ENCODE peak calls at places on chromosomes 3 and 15, in ten cellular contexts. P is body of pancreas, Z is endodermal cell, F is MM.1S, I is RWPE1, E is breast epithelium, U is fibroblast of lung, J is GM12864, M is OCI-LY7, D is GM10248. O is an unnamed sample.

GRCh38 chr3:160460033-160460432 is 10.4 kb upstream of the TRIM59 start:
- DNase-seq in P (no peak), Z (no peak), F (no peak), I (no peak), E (no peak), U (no peak), J (no peak), M (no peak), D (no peak), O (no peak)

GRCh38 chr15:88981244-88982215 is 68.4 kb upstream of the MFGE8 start:
- DNase-seq in P (no peak), Z (no peak), F (no peak), I (no peak), E (no peak), U (peak), J (no peak), M (no peak), D (no peak), O (peak)

GRCh38 chr15:67146875-67147381 is 81.5 kb downstream of the SMAD3 start:
- DNase-seq in P (no peak), Z (peak), F (no peak), I (peak), E (no peak), U (peak), J (no peak), M (no peak), D (no peak), O (peak)

GRCh38 chr3:39138804-39139415 is 14.5 kb downstream of the CSRNP1 start:
- DNase-seq in P (peak), Z (peak), F (no peak), I (no peak), E (peak), U (peak), J (no peak), M (no peak), D (no peak), O (peak)

GRCh38 chr3:53261712-53262111 is 5.9 kb upstream of the TKT start:
- DNase-seq in P (no peak), Z (no peak), F (no peak), I (peak), E (no peak), U (no peak), J (no peak), M (no peak), D (no peak), O (no peak)

GRCh38 chr3:6526321-6526720 is 334.6 kb upstream of the GRM7 start:
- DNase-seq in P (no peak), Z (no peak), F (no peak), I (no peak), E (no peak), U (no peak), J (no peak), M (no peak), D (no peak), O (no peak)

GRCh38 chr15:39579487-39580116 is 1.3 kb upstream of the THBS1 start:
- DNase-seq in P (peak), Z (peak), F (no peak), I (peak), E (peak), U (peak), J (no peak), M (no peak), D (no peak), O (peak)

GRCh38 chr15:45402955-45403892 is 24.9 kb upstream of the GATM start:
- DNase-seq in P (peak), Z (peak), F (peak), I (peak), E (no peak), U (peak), J (no peak), M (peak), D (peak), O (peak)

GRCh38 chr3:194870394-194871110 is 184.9 kb downstream of the FAM43A start:
- DNase-seq in P (no peak), Z (no peak), F (no peak), I (peak), E (peak), U (peak), J (no peak), M (no peak), D (no peak), O (peak)

GRCh38 chr3:16770021-16770420 is 114.7 kb upstream of the PLCL2 start:
- DNase-seq in P (no peak), Z (no peak), F (no peak), I (no peak), E (no peak), U (peak), J (no peak), M (no peak), D (no peak), O (peak)

GRCh38 chr3:123722021-123722420 is 137.2 kb upstream of the HACD2 start:
- DNase-seq in P (no peak), Z (no peak), F (no peak), I (no peak), E (peak), U (no peak), J (no peak), M (no peak), D (no peak), O (no peak)

GRCh38 chr3:184040010-184040409 is 8.5 kb downstream of the HTR3D start:
- DNase-seq in P (peak), Z (peak), F (no peak), I (no peak), E (no peak), U (no peak), J (no peak), M (no peak), D (no peak), O (no peak)

GRCh38 chr15:80436511-80437307 is 32.5 kb downstream of the ARNT2 start:
- DNase-seq in P (no peak), Z (no peak), F (no peak), I (peak), E (no peak), U (peak), J (no peak), M (no peak), D (no peak), O (peak)

GRCh38 chr15:37045241-37045640 is 55.1 kb downstream of the MEIS2 start:
- DNase-seq in P (no peak), Z (no peak), F (no peak), I (no peak), E (no peak), U (no peak), J (no peak), M (no peak), D (no peak), O (no peak)

GRCh38 chr3:114519415-114519814 is 225.6 kb downstream of the TIGIT start:
- DNase-seq in P (peak), Z (peak), F (no peak), I (peak), E (no peak), U (peak), J (peak), M (no peak), D (peak), O (peak)

GRCh38 chr15:80325206-80325605 is 73.2 kb upstream of the CTXND1 start:
- DNase-seq in P (no peak), Z (no peak), F (peak), I (no peak), E (no peak), U (no peak), J (no peak), M (no peak), D (no peak), O (no peak)

GRCh38 chr15:101439920-101440319 is 49.6 kb downstream of the PCSK6 start:
- DNase-seq in P (peak), Z (no peak), F (no peak), I (peak), E (peak), U (peak), J (no peak), M (no peak), D (no peak), O (no peak)

GRCh38 chr15:75107509-75107904 is 84.1 kb downstream of the PPCDC start:
- DNase-seq in P (no peak), Z (no peak), F (no peak), I (no peak), E (no peak), U (no peak), J (no peak), M (no peak), D (no peak), O (no peak)

GRCh38 chr3:140636452-140637138 is 41.3 kb upstream of the TRIM42 start:
- DNase-seq in P (no peak), Z (no peak), F (no peak), I (peak), E (no peak), U (peak), J (no peak), M (no peak), D (no peak), O (no peak)

GRCh38 chr3:139935866-139936817 is 1.2 kb downstream of the CLSTN2 start:
- DNase-seq in P (peak), Z (peak), F (no peak), I (peak), E (no peak), U (peak), J (no peak), M (no peak), D (peak), O (peak)

GRCh38 chr15:80777137-80777536 is 2.0 kb upstream of the CEMIP start:
- DNase-seq in P (no peak), Z (no peak), F (no peak), I (peak), E (no peak), U (peak), J (no peak), M (no peak), D (no peak), O (peak)

GRCh38 chr3:46375814-46376213 is 5.1 kb downstream of the CCR5 start:
- DNase-seq in P (no peak), Z (no peak), F (peak), I (no peak), E (no peak), U (no peak), J (no peak), M (no peak), D (no peak), O (no peak)

GRCh38 chr3:124063168-124063909 is 71.4 kb upstream of the ROPN1 start:
- DNase-seq in P (no peak), Z (no peak), F (no peak), I (no peak), E (no peak), U (peak), J (no peak), M (no peak), D (no peak), O (peak)

GRCh38 chr3:121295966-121296365 is 249.8 kb downstream of the POLQ start:
- DNase-seq in P (no peak), Z (no peak), F (no peak), I (peak), E (no peak), U (peak), J (no peak), M (no peak), D (no peak), O (no peak)

GRCh38 chr15:69579950-69580618 is 127.5 kb downstream of the RPLP1 start:
- DNase-seq in P (no peak), Z (no peak), F (no peak), I (no peak), E (no peak), U (no peak), J (no peak), M (no peak), D (no peak), O (no peak)

GRCh38 chr15:61621146-61621545 is 392.0 kb upstream of the RORA start:
- DNase-seq in P (peak), Z (peak), F (peak), I (peak), E (peak), U (no peak), J (no peak), M (peak), D (no peak), O (no peak)

GRCh38 chr3:15121936-15122335 is 23.0 kb upstream of the RBSN start:
- DNase-seq in P (no peak), Z (no peak), F (no peak), I (no peak), E (no peak), U (no peak), J (no peak), M (no peak), D (no peak), O (no peak)

GRCh38 chr3:69330891-69331400 is 54.9 kb downstream of the FRMD4B start:
- DNase-seq in P (no peak), Z (no peak), F (no peak), I (no peak), E (no peak), U (no peak), J (no peak), M (no peak), D (no peak), O (no peak)

GRCh38 chr3:7821858-7822257 is 679.8 kb upstream of the LMCD1 start:
- DNase-seq in P (no peak), Z (no peak), F (no peak), I (no peak), E (no peak), U (no peak), J (no peak), M (no peak), D (no peak), O (no peak)

GRCh38 chr15:25243800-25244097 is 195.1 kb downstream of the UBE3A start:
- DNase-seq in P (peak), Z (no peak), F (no peak), I (no peak), E (peak), U (no peak), J (no peak), M (no peak), D (no peak), O (no peak)

GRCh38 chr3:177589041-177589650 is 391.9 kb upstream of the TBL1XR1 start:
- DNase-seq in P (no peak), Z (no peak), F (no peak), I (no peak), E (no peak), U (peak), J (no peak), M (no peak), D (no peak), O (peak)

GRCh38 chr3:140850210-140850955 is 91.3 kb upstream of the SLC25A36 start:
- DNase-seq in P (no peak), Z (no peak), F (no peak), I (peak), E (no peak), U (peak), J (no peak), M (peak), D (no peak), O (no peak)

GRCh38 chr3:23242106-23242505 is 39.0 kb downstream of the UBE2E2 start:
- DNase-seq in P (no peak), Z (no peak), F (no peak), I (peak), E (no peak), U (no peak), J (no peak), M (no peak), D (no peak), O (no peak)

GRCh38 chr15:48913141-48913540 is 35.2 kb downstream of the EID1 start:
- DNase-seq in P (no peak), Z (no peak), F (no peak), I (no peak), E (no peak), U (peak), J (no peak), M (no peak), D (no peak), O (no peak)

GRCh38 chr15:48914717-48915116 is 36.8 kb downstream of the EID1 start:
- DNase-seq in P (no peak), Z (no peak), F (no peak), I (no peak), E (no peak), U (no peak), J (no peak), M (no peak), D (no peak), O (no peak)
- TF ChIP-seq CTCF in P (no peak), Z (peak), F (no peak), I (no peak), E (no peak), U (no peak), J (no peak), M (peak), D (no peak), O (no peak)

GRCh38 chr3:122306622-122306953 is 18.5 kb upstream of the CSTA start:
- DNase-seq in P (no peak), Z (no peak), F (no peak), I (no peak), E (no peak), U (no peak), J (no peak), M (no peak), D (no peak), O (no peak)

GRCh38 chr3:122307987-122308386 is 17.1 kb upstream of the CSTA start:
- DNase-seq in P (no peak), Z (no peak), F (no peak), I (no peak), E (no peak), U (no peak), J (no peak), M (no peak), D (no peak), O (no peak)

GRCh38 chr3:122310361-122310760 is 14.7 kb upstream of the CSTA start:
- DNase-seq in P (peak), Z (no peak), F (no peak), I (peak), E (no peak), U (no peak), J (no peak), M (no peak), D (no peak), O (no peak)

GRCh38 chr3:122307288-122307687 is 17.8 kb upstream of the CSTA start:
- DNase-seq in P (no peak), Z (no peak), F (no peak), I (no peak), E (no peak), U (no peak), J (no peak), M (no peak), D (no peak), O (no peak)

DNA sequence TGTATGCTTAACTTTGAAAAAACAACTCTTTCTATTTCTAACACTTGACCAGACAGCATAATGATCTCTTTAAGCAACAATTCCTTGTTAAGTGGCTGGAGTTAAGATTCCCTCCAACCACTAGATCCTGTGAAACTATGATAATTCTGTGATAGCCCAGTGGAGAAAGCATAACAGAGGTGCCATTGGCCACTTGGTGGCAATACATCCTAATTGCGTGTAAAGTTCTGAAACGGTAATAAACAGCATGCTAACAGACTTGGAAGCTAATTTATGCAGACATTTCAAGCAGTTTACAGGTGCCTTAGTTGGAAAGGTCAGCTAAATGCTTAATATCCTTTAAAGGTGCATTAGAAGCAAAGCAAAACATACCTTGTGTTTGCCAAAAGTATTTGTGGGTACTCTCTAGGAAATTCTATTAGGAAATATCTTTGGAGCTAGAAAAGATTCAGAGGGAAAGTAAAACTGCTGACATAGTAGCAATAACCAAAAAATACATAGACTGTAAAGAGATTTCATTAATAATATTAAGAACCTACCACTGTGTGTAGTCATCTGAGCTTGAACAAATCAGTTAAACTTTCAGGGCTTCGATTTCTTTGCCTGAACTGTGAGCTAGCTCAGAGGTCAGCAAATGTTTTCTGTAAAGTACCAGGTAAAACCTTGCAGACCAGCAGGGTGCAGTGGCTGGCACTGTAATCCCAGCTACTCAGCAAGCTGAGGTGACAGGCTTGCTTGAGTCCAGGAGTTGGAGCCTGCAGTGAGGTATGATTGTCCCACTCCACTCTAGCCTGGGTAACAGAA is 19.0 kb upstream of the CSTA start:
- DNase-seq in P (peak), Z (peak), F (no peak), I (peak), E (no peak), U (peak), J (no peak), M (peak), D (no peak), O (no peak)
- TF ChIP-seq CTCF in P (peak), Z (peak), F (peak), I (peak), E (peak), U (no peak), J (peak), M (peak), D (peak), O (no peak)

DNA sequence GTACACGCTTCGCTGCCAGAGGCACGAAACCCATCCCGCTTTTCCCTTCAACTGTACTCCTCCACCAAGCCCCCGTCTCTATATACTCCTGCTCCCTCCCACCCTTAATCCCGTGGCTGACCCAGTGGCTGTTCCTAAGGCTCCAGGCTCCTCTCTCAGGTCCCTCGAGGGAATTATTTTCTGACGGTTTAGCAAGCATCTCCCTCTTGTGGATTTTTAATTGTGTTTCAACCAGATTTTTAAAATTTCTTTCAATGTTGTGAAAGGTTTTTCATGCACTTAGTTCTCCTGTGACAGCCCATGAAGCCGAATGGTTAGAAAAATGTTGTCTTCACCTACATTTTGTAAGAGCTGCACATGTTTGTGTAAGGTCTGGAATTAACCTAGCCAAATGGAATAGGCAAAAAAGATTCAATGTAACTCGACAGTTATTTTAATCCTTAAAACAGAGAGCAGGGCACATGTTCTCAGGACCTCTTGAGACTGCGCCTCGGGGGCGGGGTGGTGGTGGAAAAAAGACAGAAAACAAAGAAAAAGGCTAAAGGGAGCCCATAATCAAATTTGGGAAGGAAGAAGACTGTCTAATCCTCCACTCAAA is 569 bp upstream of the CSNK1G1 start:
- DNase-seq in P (no peak), Z (no peak), F (no peak), I (no peak), E (no peak), U (no peak), J (no peak), M (no peak), D (peak), O (no peak)
- TF ChIP-seq CTCF in P (no peak), Z (peak), F (peak), I (peak), E (peak), U (peak), J (peak), M (peak), D (peak), O (peak)

GRCh38 chr3:128309026-128309425 is 155.7 kb downstream of the EEFSEC start:
- DNase-seq in P (peak), Z (peak), F (no peak), I (no peak), E (peak), U (no peak), J (no peak), M (no peak), D (no peak), O (no peak)

GRCh38 chr3:128306481-128306880 is 153.2 kb downstream of the EEFSEC start:
- DNase-seq in P (no peak), Z (no peak), F (no peak), I (no peak), E (no peak), U (no peak), J (no peak), M (no peak), D (no peak), O (no peak)

GRCh38 chr3:128310286-128311058 is 156.2 kb downstream of the DNAJB8 start:
- DNase-seq in P (peak), Z (peak), F (no peak), I (no peak), E (peak), U (no peak), J (no peak), M (no peak), D (no peak), O (no peak)

GRCh38 chr3:128307029-128307633 is 153.8 kb downstream of the EEFSEC start:
- DNase-seq in P (peak), Z (peak), F (no peak), I (no peak), E (peak), U (no peak), J (no peak), M (no peak), D (no peak), O (no peak)

DNA sequence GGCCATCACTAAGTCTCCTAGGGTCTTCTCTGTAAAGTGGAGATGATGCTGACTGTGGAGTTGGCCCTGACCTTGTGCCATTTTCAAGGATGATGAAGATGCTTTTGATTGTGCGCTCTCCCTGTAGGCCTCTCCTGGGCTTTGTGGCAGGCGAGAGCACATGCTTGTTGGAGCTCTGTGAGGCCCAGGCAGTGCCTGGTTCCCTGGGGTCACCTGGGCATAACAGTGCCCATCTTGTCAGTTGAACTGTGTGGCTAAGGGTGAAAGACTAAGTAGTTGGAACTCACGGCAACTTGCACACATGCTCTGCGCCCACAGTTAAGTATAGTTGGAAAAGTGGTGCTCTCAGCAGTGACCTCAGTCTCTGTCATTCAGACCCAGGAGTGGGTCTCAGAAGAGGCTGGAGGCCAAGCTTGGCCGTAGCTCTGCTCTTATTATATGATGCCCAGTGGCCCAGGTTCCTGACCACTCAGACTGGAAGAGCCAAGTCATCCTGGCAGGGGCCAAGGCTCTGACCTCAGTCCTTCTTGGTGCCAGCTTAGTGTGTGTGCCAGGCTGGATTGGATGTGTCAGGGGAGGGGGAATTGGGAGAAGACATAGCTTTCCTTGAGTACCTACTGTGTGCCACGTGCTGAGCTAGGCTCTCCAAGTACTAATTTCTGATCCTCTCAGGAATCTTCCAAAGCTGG is 154.6 kb downstream of the EEFSEC start:
- DNase-seq in P (no peak), Z (peak), F (no peak), I (no peak), E (no peak), U (no peak), J (no peak), M (no peak), D (no peak), O (no peak)
- TF ChIP-seq CTCF in P (no peak), Z (no peak), F (no peak), I (no peak), E (no peak), U (no peak), J (no peak), M (no peak), D (no peak), O (no peak)

O was measured in astrocyte of the spinal cord.